ENCODE peak calls at places on chromosomes 4 and X, in four cellular contexts. L is astrocyte of the spinal cord, Z is activated B cell treated with CpG ODN at 0.5 μM for 24 hours, T is stomach. N is an unnamed sample.

GRCh38 chrX:45070116-45071007 is 130.3 kb downstream of the DIPK2B start:
- DNase-seq in L (peak), Z (no peak), T (no peak), N (no peak)

GRCh38 chrX:31038585-31039326 is 33.1 kb downstream of the FTHL17 start:
- DNase-seq in L (peak), Z (no peak), T (peak), N (no peak)

GRCh38 chr4:79395883-79396282 is 12.1 kb downstream of the GK2 start:
- DNase-seq in L (no peak), Z (no peak), T (no peak), N (no peak)

GRCh38 chrX:20663287-20663686 is 396.6 kb upstream of the RPS6KA3 start:
- DNase-seq in L (no peak), Z (no peak), T (no peak), N (no peak)

GRCh38 chr4:143021384-143021783 is 163.3 kb upstream of the USP38 start:
- DNase-seq in L (no peak), Z (no peak), T (no peak), N (no peak)

GRCh38 chrX:136376713-136377112 is 76.0 kb downstream of the ADGRG4 start:
- DNase-seq in L (no peak), Z (no peak), T (no peak), N (no peak)

GRCh38 chr4:120773641-120774040 is 148.9 kb downstream of the PRDM5 start:
- DNase-seq in L (no peak), Z (no peak), T (no peak), N (no peak)

GRCh38 chr4:104750008-104750407 is 255.3 kb upstream of the CXXC4 start:
- DNase-seq in L (no peak), Z (no peak), T (no peak), N (no peak)

GRCh38 chr4:9970399-9971011 is 50.8 kb downstream of the SLC2A9 start:
- DNase-seq in L (no peak), Z (no peak), T (no peak), N (no peak)

GRCh38 chrX:19107035-19107434 is 15.2 kb downstream of the ADGRG2 start:
- DNase-seq in L (no peak), Z (no peak), T (no peak), N (no peak)

GRCh38 chrX:3548743-3549441 is 164.6 kb downstream of the PRKX start:
- DNase-seq in L (peak), Z (no peak), T (no peak), N (no peak)

GRCh38 chr4:113869743-113870375 is 108.3 kb upstream of the CAMK2D start:
- DNase-seq in L (peak), Z (peak), T (peak), N (no peak)

GRCh38 chr4:143668930-143669553 is 31.4 kb downstream of the FREM3 start:
- DNase-seq in L (no peak), Z (no peak), T (no peak), N (no peak)

GRCh38 chr4:117421706-117422105 is 336.3 kb upstream of the TRAM1L1 start:
- DNase-seq in L (no peak), Z (no peak), T (no peak), N (no peak)

GRCh38 chr4:25914670-25915358 is 794 bp downstream of the SMIM20 start:
- DNase-seq in L (no peak), Z (no peak), T (no peak), N (no peak)

GRCh38 chr4:7654550-7655266 is 220.0 kb upstream of the PSAPL1 start:
- DNase-seq in L (no peak), Z (no peak), T (no peak), N (no peak)

GRCh38 chrX:155213731-155214130 is 2.5 kb upstream of the VBP1 start:
- DNase-seq in L (no peak), Z (no peak), T (no peak), N (no peak)

GRCh38 chr4:94202769-94203168 is 4.9 kb upstream of the SMARCAD1 start:
- DNase-seq in L (no peak), Z (no peak), T (no peak), N (no peak)

GRCh38 chr4:125594203-125594602 is 279.4 kb downstream of the FAT4 start:
- DNase-seq in L (no peak), Z (no peak), T (no peak), N (no peak)

GRCh38 chrX:153973127-153974002 is 811 bp downstream of the TMEM187 start:
- DNase-seq in L (no peak), Z (no peak), T (no peak), N (no peak)

GRCh38 chr4:102411416-102411815 is 66.1 kb upstream of the SLC39A8 start:
- DNase-seq in L (no peak), Z (no peak), T (no peak), N (no peak)

GRCh38 chr4:22574424-22574823 is 58.6 kb upstream of the ADGRA3 start:
- DNase-seq in L (no peak), Z (no peak), T (no peak), N (no peak)
- TF ChIP-seq CTCF in L (no peak), Z (no peak), T (no peak), N (no peak)

GRCh38 chr4:18022572-18023039 is 1.1 kb upstream of the LCORL start:
- DNase-seq in L (peak), Z (no peak), T (no peak), N (no peak)

GRCh38 chr4:18020671-18021469 is 685 bp downstream of the LCORL start:
- DNase-seq in L (peak), Z (peak), T (peak), N (peak)

GRCh38 chr4:18020145-18020670 is 1.3 kb downstream of the LCORL start:
- DNase-seq in L (peak), Z (no peak), T (no peak), N (no peak)

GRCh38 chr4:18021470-18021719 is 160 bp downstream of the LCORL start:
- DNase-seq in L (no peak), Z (no peak), T (no peak), N (no peak)

GRCh38 chr4:18021720-18022571 is at the start of gene LCORL:
- DNase-seq in L (peak), Z (peak), T (peak), N (peak)
- TF ChIP-seq CTCF in L (no peak), Z (no peak), T (peak), N (peak)

DNA sequence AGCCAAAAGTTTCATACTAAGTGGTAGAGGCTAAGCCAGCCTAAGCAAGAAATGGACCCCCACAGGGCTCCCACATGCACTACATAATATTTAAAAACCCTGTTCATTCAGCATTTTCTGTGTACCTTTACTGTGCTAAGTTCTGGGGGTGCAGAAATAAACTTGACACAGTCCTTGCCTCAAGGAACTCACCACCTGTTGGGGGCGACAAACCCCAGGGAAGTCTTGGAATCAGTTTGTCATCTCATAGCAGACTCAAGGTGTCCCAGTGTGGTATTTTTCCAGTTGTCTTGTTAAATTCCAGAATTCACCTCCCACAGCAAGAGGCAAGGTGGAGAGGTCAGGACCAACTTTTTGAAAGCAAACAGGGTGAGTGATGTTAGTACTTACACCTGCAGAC is 43.1 kb downstream of the ATG4A start:
- DNase-seq in L (no peak), Z (no peak), T (no peak), N (no peak)
- TF ChIP-seq CTCF in L (no peak), Z (no peak), T (no peak), N (no peak)

GRCh38 chr4:82639947-82640346 is 78.2 kb upstream of the TMEM150C start:
- DNase-seq in L (no peak), Z (no peak), T (no peak), N (no peak)

GRCh38 chr4:82642321-82642720 is 80.5 kb upstream of the TMEM150C start:
- DNase-seq in L (no peak), Z (no peak), T (no peak), N (no peak)

GRCh38 chr4:82643994-82644730 is 82.4 kb upstream of the TMEM150C start:
- DNase-seq in L (peak), Z (no peak), T (no peak), N (no peak)

DNA sequence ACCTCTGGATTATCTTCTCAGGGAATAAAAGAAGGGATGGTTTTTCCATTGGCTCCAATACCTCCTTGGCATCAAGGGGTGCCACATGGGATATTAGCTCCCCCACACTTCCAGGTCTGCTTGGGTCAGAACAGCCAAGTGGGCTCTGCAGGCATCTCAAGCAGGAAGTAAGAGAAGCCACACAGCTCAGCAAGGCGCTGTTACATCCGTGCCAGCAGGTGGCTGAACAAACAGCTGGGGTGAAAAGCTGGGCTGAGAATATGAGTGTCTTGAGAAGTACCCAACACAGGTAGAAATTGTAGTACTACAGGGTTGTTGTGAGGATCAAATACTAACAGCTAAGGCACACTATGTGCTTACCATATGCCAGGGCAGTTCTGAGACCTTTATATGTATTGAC is 76.7 kb upstream of the TMEM150C start:
- DNase-seq in L (no peak), Z (no peak), T (no peak), N (no peak)
- TF ChIP-seq CTCF in L (no peak), Z (no peak), T (no peak), N (no peak)

GRCh38 chrX:49129427-49129826 is 5.9 kb upstream of the GPKOW start:
- DNase-seq in L (no peak), Z (no peak), T (no peak), N (no peak)
- TF ChIP-seq CTCF in L (no peak), Z (no peak), T (no peak), N (no peak)

GRCh38 chr4:5381981-5382441 is 326.3 kb downstream of the EVC2 start:
- DNase-seq in L (peak), Z (no peak), T (no peak), N (no peak)
- TF ChIP-seq CTCF in L (no peak), Z (no peak), T (no peak), N (no peak)

DNA sequence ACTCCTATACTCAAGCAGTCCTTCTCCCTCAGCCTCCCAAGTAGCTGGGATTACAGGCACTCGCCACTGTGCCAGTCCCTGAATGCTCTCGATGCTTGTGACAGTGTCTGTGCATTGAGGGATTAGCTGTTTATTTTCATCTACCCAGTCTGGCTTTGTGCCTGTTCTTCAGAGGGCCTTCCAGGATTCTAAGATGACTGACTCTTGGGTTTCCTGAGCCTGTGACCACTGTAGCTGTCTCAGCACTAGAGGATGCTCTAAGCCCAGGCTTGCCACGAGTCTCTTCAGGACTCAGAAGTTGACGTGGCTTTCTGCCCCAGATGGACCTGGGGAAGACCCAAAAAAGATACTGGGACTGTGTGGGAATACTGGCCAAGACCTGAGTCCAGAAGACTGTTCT is 201.4 kb downstream of the ARHGAP10 start:
- DNase-seq in L (no peak), Z (no peak), T (no peak), N (no peak)
- TF ChIP-seq CTCF in L (peak), Z (no peak), T (no peak), N (no peak)

GRCh38 chrX:119008122-119008744 is 33.8 kb downstream of the LONRF3 start:
- DNase-seq in L (peak), Z (peak), T (peak), N (no peak)
- TF ChIP-seq CTCF in L (peak), Z (peak), T (no peak), N (peak)

GRCh38 chrX:133248177-133248576 is 30.0 kb upstream of the TFDP3 start:
- DNase-seq in L (no peak), Z (no peak), T (no peak), N (no peak)

GRCh38 chrX:133250184-133251080 is 32.3 kb upstream of the TFDP3 start:
- DNase-seq in L (no peak), Z (no peak), T (no peak), N (no peak)

GRCh38 chrX:133254666-133255065 is 36.5 kb upstream of the TFDP3 start:
- DNase-seq in L (peak), Z (no peak), T (no peak), N (no peak)

GRCh38 chrX:133246921-133247320 is 28.8 kb upstream of the TFDP3 start:
- DNase-seq in L (no peak), Z (no peak), T (no peak), N (no peak)

DNA sequence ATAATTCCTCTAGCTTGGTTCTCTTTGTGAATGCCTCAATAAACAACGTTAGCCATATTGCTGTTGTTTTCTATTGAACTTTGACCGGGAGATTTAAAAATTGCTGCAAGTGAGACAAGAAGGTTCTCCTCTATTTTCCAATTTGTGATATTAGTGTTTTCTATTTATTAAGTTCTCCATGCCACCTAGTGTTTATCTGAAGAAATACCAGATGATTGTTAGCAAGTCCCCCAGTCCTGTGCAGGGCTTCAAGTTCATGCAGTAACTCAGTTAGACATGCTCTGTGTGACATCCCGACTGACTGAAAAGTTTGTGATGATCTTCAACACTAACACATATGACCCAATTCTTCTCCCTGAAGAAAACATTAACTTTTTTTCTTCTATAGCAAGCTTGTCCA is 31.5 kb upstream of the TFDP3 start:
- DNase-seq in L (no peak), Z (no peak), T (no peak), N (no peak)
- TF ChIP-seq CTCF in L (no peak), Z (no peak), T (no peak), N (peak)

GRCh38 chr4:184822356-184822755 is 3.4 kb downstream of the ACSL1 start:
- DNase-seq in L (no peak), Z (no peak), T (no peak), N (no peak)

GRCh38 chr4:184824776-184825393 is 883 bp downstream of the ACSL1 start:
- DNase-seq in L (peak), Z (no peak), T (peak), N (no peak)

GRCh38 chr4:184826315-184827266 is 823 bp upstream of the ACSL1 start:
- DNase-seq in L (no peak), Z (peak), T (peak), N (no peak)

GRCh38 chr4:184824081-184824775 is 1.5 kb downstream of the ACSL1 start:
- DNase-seq in L (no peak), Z (no peak), T (no peak), N (no peak)

DNA sequence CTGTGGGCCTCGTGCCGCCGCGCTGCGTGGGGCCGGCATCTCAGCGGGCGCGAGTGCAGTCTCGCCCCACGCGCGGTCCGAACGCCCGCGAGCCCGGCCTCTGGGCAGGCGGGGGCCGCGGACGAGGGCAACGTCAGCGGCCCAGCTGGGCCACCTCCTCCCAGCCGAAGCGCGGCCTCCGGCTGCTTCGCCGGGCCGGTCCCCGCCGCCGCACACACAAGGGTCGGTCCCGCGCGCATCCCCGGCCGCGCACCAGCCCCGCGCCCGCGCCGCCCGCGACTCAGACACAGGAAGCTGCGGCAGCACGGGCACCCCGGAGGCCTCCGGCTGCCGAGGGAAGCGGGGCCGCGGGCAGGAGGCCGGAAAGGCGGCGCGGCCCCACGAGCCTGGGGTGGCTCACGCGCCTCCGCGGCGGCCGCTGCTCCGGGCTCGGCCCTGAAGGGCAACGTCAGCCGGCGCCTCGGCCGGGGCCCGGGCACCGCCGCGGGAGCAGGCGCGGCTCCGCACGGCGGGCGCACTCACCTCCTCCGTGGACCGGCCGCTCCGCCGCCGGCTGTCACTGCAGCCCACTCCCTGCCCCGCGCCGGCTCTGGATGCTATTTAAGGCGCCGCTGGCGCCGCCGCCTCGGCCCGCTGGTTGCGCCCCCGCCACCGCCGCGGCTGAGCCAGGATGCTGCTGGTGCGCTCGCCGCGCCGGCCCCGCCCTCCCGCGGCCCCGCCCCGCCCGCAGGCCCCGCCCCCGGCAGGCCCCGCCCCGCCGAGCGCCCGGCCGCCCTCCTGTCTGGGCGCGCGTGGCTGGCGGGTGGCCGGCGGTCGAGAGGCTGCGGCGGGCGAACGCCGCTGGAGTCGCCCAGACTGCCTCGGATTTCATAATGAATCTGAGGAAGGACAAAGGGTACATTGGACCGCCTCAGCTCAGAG is at the start of gene ACSL1:
- DNase-seq in L (peak), Z (peak), T (peak), N (peak)
- TF ChIP-seq CTCF in L (no peak), Z (no peak), T (no peak), N (no peak)

N was measured in progenitor cell of endocrine pancreas.